ENCODE peak calls at places on chromosome 18, in nine cellular contexts. M is posterior vena cava; N is AG09319; E is pulmonary artery endothelial cell; L is COLO829; J is CD4-positive, CD25-positive, alpha-beta regulatory T cell; Z is neural crest cell; Q is activated T-helper 1 cell treated with anti-CD3 and anti-CD28 coated beads, Interleukin-12 subunit alpha, Interleukin-12 subunit beta, Interleukin-2, Interleukin-4 antibody, amounts not matched to agents 30 ng/mL and 10 ng/mL and 1 ng/mL, durations not matched to agents 14 hours and 24 hours and 36 hours; I is substantia nigra. X is an unnamed sample.

GRCh38 chr18:22432672-22433137 is 15.0 kb upstream of the CTAGE1 start:
- DNase-seq in M (peak), N (peak), E (peak), L (peak), J (no peak), Z (no peak), Q (no peak), I (no peak), X (no peak)

GRCh38 chr18:42268186-42268725 is 313.2 kb downstream of the PIK3C3 start:
- DNase-seq in M (no peak), N (no peak), E (no peak), L (peak), J (no peak), Z (no peak), Q (no peak), I (no peak), X (no peak)

GRCh38 chr18:67633939-67634338 is 117.4 kb upstream of the DSEL start:
- DNase-seq in M (no peak), N (no peak), E (no peak), L (no peak), J (no peak), Z (no peak), Q (no peak), I (no peak), X (no peak)

GRCh38 chr18:77705301-77705700 is 455.7 kb downstream of the GALR1 start:
- DNase-seq in M (no peak), N (no peak), E (no peak), L (no peak), J (no peak), Z (no peak), Q (no peak), I (no peak), X (no peak)

GRCh38 chr18:57660961-57661360 is 39.3 kb upstream of the NARS1 start:
- DNase-seq in M (no peak), N (no peak), E (no peak), L (no peak), J (no peak), Z (no peak), Q (no peak), I (no peak), X (no peak)

GRCh38 chr18:48334845-48335244 is 74.3 kb downstream of the ZBTB7C start:
- DNase-seq in M (peak), N (no peak), E (no peak), L (no peak), J (no peak), Z (no peak), Q (no peak), I (no peak), X (no peak)

GRCh38 chr18:9653390-9653789 is 39.0 kb upstream of the PPP4R1 start:
- DNase-seq in M (no peak), N (no peak), E (peak), L (peak), J (no peak), Z (peak), Q (no peak), I (peak), X (no peak)

GRCh38 chr18:62802523-62802922 is 87.2 kb downstream of the PHLPP1 start:
- DNase-seq in M (no peak), N (no peak), E (no peak), L (no peak), J (no peak), Z (no peak), Q (no peak), I (no peak), X (no peak)

GRCh38 chr18:68843467-68844089 is 45.7 kb downstream of the CCDC102B start:
- DNase-seq in M (no peak), N (no peak), E (no peak), L (no peak), J (no peak), Z (no peak), Q (no peak), I (no peak), X (no peak)

GRCh38 chr18:25464211-25464610 is 112.2 kb upstream of the ZNF521 start:
- DNase-seq in M (no peak), N (peak), E (no peak), L (no peak), J (no peak), Z (no peak), Q (no peak), I (no peak), X (no peak)

GRCh38 chr18:9333441-9334350 is 877 bp upstream of the TWSG1 start:
- DNase-seq in M (no peak), N (no peak), E (no peak), L (no peak), J (no peak), Z (peak), Q (no peak), I (no peak), X (no peak)

GRCh38 chr18:54531402-54532065 is 59.5 kb upstream of the DYNAP start:
- DNase-seq in M (no peak), N (no peak), E (no peak), L (no peak), J (no peak), Z (no peak), Q (no peak), I (no peak), X (no peak)

GRCh38 chr18:3388980-3389379 is 61.0 kb upstream of the TGIF1 start:
- DNase-seq in M (no peak), N (no peak), E (no peak), L (no peak), J (no peak), Z (no peak), Q (no peak), I (no peak), X (no peak)

GRCh38 chr18:59961086-59961485 is 61.3 kb downstream of the PMAIP1 start:
- DNase-seq in M (no peak), N (no peak), E (no peak), L (no peak), J (no peak), Z (no peak), Q (no peak), I (no peak), X (no peak)

GRCh38 chr18:13543811-13544732 is 182.3 kb downstream of the FAM210A start:
- DNase-seq in M (no peak), N (no peak), E (no peak), L (no peak), J (no peak), Z (no peak), Q (no peak), I (no peak), X (no peak)

GRCh38 chr18:49486617-49486958 is 446 bp downstream of the C18orf32 start:
- DNase-seq in M (no peak), N (no peak), E (no peak), L (no peak), J (no peak), Z (no peak), Q (no peak), I (no peak), X (no peak)

GRCh38 chr18:60861575-60861974 is 471.7 kb upstream of the CDH20 start:
- DNase-seq in M (no peak), N (no peak), E (no peak), L (no peak), J (no peak), Z (no peak), Q (no peak), I (no peak), X (no peak)

X was measured in immature natural killer cell.